ENCODE peak calls at places on chromosomes 7 and 10, in seven cellular contexts. C is GM23338, H is cardiac muscle cell, F is bronchial epithelial cell, P is tibial nerve, T is H7, G is lower lobe of right lung. A is an unnamed sample.

GRCh38 chr10:132972149-132972985 is 30.0 kb upstream of the CFAP46 start:
- DNase-seq in T (peak; percentile 80), C (no peak), F (no peak), G (no peak), P (no peak), H (no peak), A (no peak)

GRCh38 chr7:30815016-30815854 is 44.0 kb downstream of the MINDY4 start:
- DNase-seq in G (peak; percentile 58), T (no peak), H (no peak), C (no peak), P (peak; percentile 50), F (no peak), A (no peak)

GRCh38 chr7:149375234-149376008 is 85.4 kb downstream of the ZNF777 start:
- DNase-seq in P (no peak), T (no peak), C (no peak), H (no peak), F (no peak), G (no peak), A (no peak)

GRCh38 chr7:1008733-1009363 is 25.9 kb downstream of the CYP2W1 start:
- DNase-seq in C (no peak), T (no peak), H (no peak), F (no peak), P (no peak), G (no peak), A (no peak)

GRCh38 chr10:121195524-121195910 is 344.4 kb downstream of the WDR11 start:
- DNase-seq in H (no peak), T (no peak), P (no peak), F (no peak), C (no peak), G (no peak), A (no peak)

GRCh38 chr10:95201736-95202135 is 7.7 kb downstream of the ACSM6 start:
- DNase-seq in C (no peak), T (no peak), G (no peak), P (no peak), F (peak; percentile 82), H (no peak), A (no peak)

GRCh38 chr7:46847126-46847525 is 734.8 kb downstream of the TNS3 start:
- DNase-seq in P (no peak), H (no peak), G (no peak), F (no peak), T (no peak), C (no peak), A (no peak)

GRCh38 chr7:20351901-20352300 is 21.2 kb downstream of the ITGB8 start:
- DNase-seq in H (no peak), T (no peak), F (peak; percentile 70), C (no peak), G (no peak), P (no peak), A (no peak)

GRCh38 chr10:373516-374309 is 238.5 kb downstream of the ZMYND11 start:
- DNase-seq in F (peak; percentile 49), T (no peak), P (no peak), G (no peak), C (no peak), H (peak; percentile 67), A (no peak)

GRCh38 chr7:105636982-105637381 is 55.7 kb upstream of the EFCAB10 start:
- DNase-seq in H (no peak), G (no peak), F (no peak), C (no peak), T (no peak), P (no peak), A (no peak)

GRCh38 chr10:63421591-63421990 is 44.2 kb downstream of the JMJD1C start:
- DNase-seq in G (no peak), T (no peak), F (no peak), H (no peak), P (no peak), C (no peak), A (no peak)

GRCh38 chr10:89314676-89315075 is 12.8 kb downstream of the IFIT2 start:
- DNase-seq in P (no peak), H (no peak), G (no peak), T (no peak), C (no peak), F (no peak), A (no peak)

GRCh38 chr7:74449809-74450397 is 3.8 kb upstream of the GTF2IRD1 start:
- DNase-seq in H (peak; percentile 64), C (peak; percentile 93), F (peak; percentile 43), T (peak; percentile 95), G (no peak), P (peak; percentile 85), A (peak; percentile 44)

DNA sequence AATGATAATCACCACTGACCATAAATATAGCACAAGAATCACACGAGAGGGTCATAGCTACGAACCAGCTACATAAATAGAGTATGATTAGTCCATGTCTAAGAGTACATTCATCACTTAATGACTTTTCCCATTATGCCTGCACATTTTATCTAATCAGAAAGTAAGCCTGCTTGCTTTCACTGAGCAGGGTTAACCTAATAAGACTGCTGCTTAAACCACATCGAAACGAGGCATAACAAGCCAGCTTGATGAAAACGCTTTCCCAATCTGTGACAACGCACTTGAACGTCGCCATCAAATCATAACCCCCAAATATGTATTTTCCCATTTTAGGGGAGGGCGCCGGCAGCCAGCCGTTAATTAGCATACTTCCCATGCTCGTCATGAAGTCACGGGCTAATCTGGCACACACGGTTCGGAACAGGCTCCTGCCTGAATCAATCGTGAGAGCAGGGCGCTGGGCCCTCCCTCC is 71.5 kb downstream of the EBF3 start:
- DNase-seq in F (no peak), T (no peak), P (peak; percentile 42), C (no peak), H (no peak), G (no peak), A (no peak)
- H3K4me3 ChIP-seq in F (no peak overlapping the region), T (no peak overlapping the region), P (no peak overlapping the region), C (no peak overlapping the region), H (no peak overlapping the region), G (no peak overlapping the region), A (no peak overlapping the region)

GRCh38 chr10:67990093-67990492 is 85.0 kb downstream of the HERC4 start:
- DNase-seq in T (no peak), P (no peak), G (no peak), C (no peak), F (no peak), H (no peak), A (no peak)
- H3K36me3 ChIP-seq in T (peaks cover 2% of the 10 kb centered on the region), P (no peaks in the 10 kb centered on the region), G (peaks cover 73% of the 10 kb centered on the region), C (peaks cover 7% of the 10 kb centered on the region), F (peaks cover 6% of the 10 kb centered on the region), H (peaks cover 43% of the 10 kb centered on the region), A (peaks cover 9% of the 10 kb centered on the region)

DNA sequence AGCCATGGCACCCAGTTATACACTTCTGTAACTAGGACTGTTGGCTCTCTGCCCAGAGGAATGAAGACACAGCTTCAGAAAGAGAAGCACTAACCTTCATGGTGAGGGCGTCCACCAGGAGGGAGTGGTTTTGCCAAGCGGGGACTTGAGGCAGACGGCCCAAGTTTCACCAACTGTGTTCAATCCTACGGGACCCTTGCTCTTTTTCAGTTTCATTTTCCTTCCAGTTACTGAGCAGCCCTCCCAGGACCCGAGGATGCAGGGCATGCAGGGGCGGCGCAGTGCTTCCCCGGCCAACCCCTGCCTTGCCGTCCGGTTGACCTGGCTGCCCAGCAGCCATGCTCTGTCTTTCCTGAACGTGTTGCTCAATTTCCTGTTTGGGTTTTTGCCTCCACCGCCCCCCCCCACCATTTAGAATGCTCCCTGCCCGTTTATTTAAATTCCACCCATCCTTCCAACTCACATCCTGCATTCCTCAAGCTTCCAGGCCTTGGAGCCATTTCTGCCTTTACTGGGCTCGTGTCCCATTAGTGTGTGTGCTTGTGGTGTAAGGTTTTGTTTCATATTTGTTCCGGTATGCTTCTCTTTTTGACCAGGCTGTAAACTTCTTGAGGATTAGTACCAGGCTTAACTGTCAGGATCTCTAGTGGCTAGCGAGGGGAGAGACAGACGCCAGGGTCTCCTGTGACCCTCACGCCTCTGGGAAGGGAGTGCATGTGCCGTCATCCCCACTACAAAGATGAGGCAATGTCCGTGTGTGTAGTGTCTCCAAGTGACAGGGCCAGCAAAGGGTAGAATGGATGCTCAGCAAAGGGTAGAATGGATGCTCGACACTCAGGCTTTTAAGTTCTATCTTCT is 31.6 kb downstream of the IL15RA start:
- DNase-seq in T (peak; percentile 65), F (peak; percentile 70), G (peak; percentile 70), C (peak; percentile 45), P (peak; percentile 62), H (no peak), A (no peak)
- H3K4me3 ChIP-seq in T (no peak overlapping the region), F (no peak overlapping the region), G (peak overlapping the region; percentile 49), C (no peak overlapping the region), P (peak overlapping the region; percentile 33), H (no peak overlapping the region), A (no peak overlapping the region)

GRCh38 chr7:101891124-101891523 is 73.7 kb downstream of the CUX1 start:
- DNase-seq in T (no peak), H (no peak), F (no peak), C (no peak), G (no peak), P (no peak), A (no peak)

GRCh38 chr7:101896312-101896711 is 78.9 kb downstream of the CUX1 start:
- DNase-seq in C (no peak), H (no peak), F (no peak), T (no peak), P (no peak), G (no peak), A (no peak)

GRCh38 chr7:101891936-101892640 is 74.7 kb downstream of the CUX1 start:
- DNase-seq in C (no peak), F (no peak), T (no peak), H (no peak), P (no peak), G (peak; percentile 30), A (no peak)

GRCh38 chr7:101890666-101891065 is 73.2 kb downstream of the CUX1 start:
- DNase-seq in H (no peak), F (no peak), P (no peak), C (no peak), G (no peak), T (no peak), A (no peak)

DNA sequence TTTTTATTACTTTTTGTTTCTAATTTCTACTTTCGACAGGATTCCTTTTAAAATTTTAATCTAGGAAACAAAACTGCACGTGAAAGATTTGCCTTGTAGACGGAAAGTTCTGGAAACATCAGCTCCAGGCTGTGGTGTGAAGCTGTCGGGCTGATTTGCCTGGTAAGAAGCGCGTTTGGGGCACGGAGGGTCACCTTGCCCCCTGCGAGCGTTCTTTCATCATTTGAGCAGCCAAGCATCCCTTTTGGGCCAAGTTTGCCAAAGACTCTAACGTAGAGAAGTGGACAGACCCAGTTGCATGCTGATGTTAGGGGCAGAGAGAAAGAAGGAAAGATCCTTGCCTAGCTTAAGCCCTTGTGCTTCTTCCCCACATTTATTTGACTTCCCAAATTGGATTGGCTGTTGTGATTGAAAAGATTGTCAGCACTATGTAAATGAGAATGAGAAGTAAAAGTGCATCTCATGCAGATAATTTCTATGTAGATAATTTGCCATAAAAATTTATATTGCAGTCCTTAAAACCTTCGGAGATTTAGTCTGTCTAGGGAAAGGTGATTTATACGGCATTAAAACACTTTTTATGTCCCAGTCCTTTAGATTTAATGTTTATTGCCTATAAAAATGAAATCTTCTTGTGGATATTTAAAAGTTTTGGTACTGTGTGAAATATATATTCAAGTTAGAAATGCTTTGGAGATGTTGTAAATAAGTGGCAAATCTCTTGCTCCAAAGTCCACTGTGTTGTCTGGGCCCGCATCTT is 76.1 kb downstream of the CUX1 start:
- DNase-seq in C (no peak), H (no peak), P (no peak), F (no peak), T (no peak), G (no peak), A (no peak)
- H3K36me3 ChIP-seq in C (no peaks in the 10 kb centered on the region), H (no peaks in the 10 kb centered on the region), P (no peaks in the 10 kb centered on the region), F (no peaks in the 10 kb centered on the region), T (no peaks in the 10 kb centered on the region), G (no peaks in the 10 kb centered on the region), A (no peaks in the 10 kb centered on the region)

A was measured in CD8-positive, alpha-beta T cell.